ENCODE peak calls at places on chromosome 22, in four cellular contexts. J is K562, O is GM12878, L is HepG2. Q is an unnamed sample.
A peak's percentile ranks its signal among the peaks of the same experiment; 100 is the strongest.

GRCh38 chr22:32660292-32660691 is 141.2 kb upstream of the TIMP3 start:
- DNase-seq in J (peak; percentile 68), O (no peak), L (peak; percentile 78), Q (peak; percentile 83)

GRCh38 chr22:22681221-22681739 is 36.9 kb downstream of the GGTLC2 start:
- DNase-seq in J (peak; percentile 74), O (no peak), L (no peak), Q (no peak)

GRCh38 chr22:37639771-37640590 is 512 bp downstream of the SH3BP1 start:
- DNase-seq in J (peak; percentile 54), O (no peak), L (no peak), Q (no peak)

GRCh38 chr22:27314276-27314807 is 487.2 kb downstream of the MN1 start:
- DNase-seq in J (peak; percentile 72), O (no peak), L (no peak), Q (no peak)

GRCh38 chr22:32830957-32831356 is 29.5 kb downstream of the TIMP3 start:
- DNase-seq in J (no peak), O (no peak), L (no peak), Q (no peak)

GRCh38 chr22:35582861-35583670 is 34.1 kb downstream of the MB start:
- DNase-seq in J (peak; percentile 78), O (peak; percentile 7), L (peak; percentile 59), Q (peak; percentile 91)

GRCh38 chr22:17536269-17536668 is 27.0 kb upstream of the SLC25A18 start:
- DNase-seq in J (no peak), O (no peak), L (no peak), Q (no peak)

GRCh38 chr22:22215659-22216449 is 28.7 kb upstream of the VPREB1 start:
- DNase-seq in J (peak; percentile 41), O (no peak), L (no peak), Q (no peak)

GRCh38 chr22:36901411-36902142 is 11.9 kb upstream of the CSF2RB start:
- DNase-seq in J (peak; percentile 12), O (peak; percentile 90), L (no peak), Q (no peak)

GRCh38 chr22:23514317-23515038 is 65.6 kb downstream of the IGLL1 start:
- DNase-seq in J (no peak), O (no peak), L (no peak), Q (no peak)

GRCh38 chr22:49608228-49608627 is 219.4 kb downstream of the BRD1 start:
- DNase-seq in J (no peak), O (no peak), L (no peak), Q (no peak)

GRCh38 chr22:46508391-46508999 is 28.9 kb downstream of the CELSR1 start:
- DNase-seq in J (no peak), O (no peak), L (no peak), Q (no peak)

GRCh38 chr22:46673677-46674236 is 53.6 kb downstream of the GRAMD4 start:
- DNase-seq in J (no peak), O (no peak), L (no peak), Q (no peak)

GRCh38 chr22:37726240-37726887 is 29.5 kb downstream of the TRIOBP start:
- DNase-seq in J (no peak), O (no peak), L (no peak), Q (no peak)

GRCh38 chr22:28798810-28799124 is 1.6 kb downstream of the XBP1 start:
- DNase-seq in J (no peak), O (no peak), L (no peak), Q (no peak)

GRCh38 chr22:42296381-42296853 is 26.0 kb upstream of the TCF20 start:
- DNase-seq in J (no peak), O (no peak), L (no peak), Q (no peak)

GRCh38 chr22:27711756-27712155 is 89.8 kb downstream of the MN1 start:
- DNase-seq in J (no peak), O (no peak), L (no peak), Q (no peak)

GRCh38 chr22:31085493-31085824 is 4.3 kb downstream of the SMTN start:
- DNase-seq in J (no peak), O (no peak), L (no peak), Q (no peak)

GRCh38 chr22:36329217-36330078 is 58.3 kb downstream of the MYH9 start:
- DNase-seq in J (peak; percentile 71), O (no peak), L (peak; percentile 89), Q (no peak)

GRCh38 chr22:37442537-37442936 is 15.3 kb upstream of the ELFN2 start:
- DNase-seq in J (no peak), O (no peak), L (peak; percentile 18), Q (no peak)

GRCh38 chr22:35426801-35427140 is 26.8 kb downstream of the MCM5 start:
- DNase-seq in J (no peak), O (no peak), L (no peak), Q (no peak)

GRCh38 chr22:33111491-33111890 is 53.3 kb upstream of the SYN3 start:
- DNase-seq in J (no peak), O (no peak), L (no peak), Q (no peak)

GRCh38 chr22:46117206-46118199 is 32.8 kb upstream of the PPARA start:
- DNase-seq in J (no peak), O (no peak), L (no peak), Q (no peak)

GRCh38 chr22:46691571-46691970 is 46.5 kb downstream of the CERK start:
- DNase-seq in J (no peak), O (no peak), L (no peak), Q (no peak)

GRCh38 chr22:31345331-31346254 is 553 bp downstream of the PATZ1 start:
- DNase-seq in J (peak; percentile 91), O (peak; percentile 39), L (peak; percentile 70), Q (peak; percentile 97)

GRCh38 chr22:23053051-23053707 is 17.1 kb upstream of the GNAZ start:
- DNase-seq in J (no peak), O (no peak), L (no peak), Q (no peak)

GRCh38 chr22:40634119-40634903 is 2.2 kb downstream of the MRTFA start:
- DNase-seq in J (no peak), O (no peak), L (no peak), Q (no peak)

GRCh38 chr22:37300551-37301017 is 18.3 kb downstream of the CYTH4 start:
- DNase-seq in J (no peak), O (no peak), L (no peak), Q (no peak)

GRCh38 chr22:24810043-24810749 is 4.2 kb downstream of the SGSM1 start:
- DNase-seq in J (no peak), O (no peak), L (no peak), Q (no peak)
- TF ChIP-seq FOXK2 in J (no peak), O (no peak), L (no peak), Q (no peak)

GRCh38 chr22:19800306-19800705 is 39.7 kb downstream of the TBX1 start:
- DNase-seq in J (no peak), O (no peak), L (no peak), Q (no peak)

GRCh38 chr22:19800761-19801244 is 40.2 kb downstream of the TBX1 start:
- DNase-seq in J (peak; percentile 74), O (no peak), L (peak; percentile 34), Q (no peak)

GRCh38 chr22:19798825-19799224 is 38.2 kb downstream of the TBX1 start:
- DNase-seq in J (no peak), O (no peak), L (no peak), Q (no peak)

GRCh38 chr22:19798320-19798665 is 37.7 kb downstream of the TBX1 start:
- DNase-seq in J (no peak), O (no peak), L (no peak), Q (no peak)

DNA sequence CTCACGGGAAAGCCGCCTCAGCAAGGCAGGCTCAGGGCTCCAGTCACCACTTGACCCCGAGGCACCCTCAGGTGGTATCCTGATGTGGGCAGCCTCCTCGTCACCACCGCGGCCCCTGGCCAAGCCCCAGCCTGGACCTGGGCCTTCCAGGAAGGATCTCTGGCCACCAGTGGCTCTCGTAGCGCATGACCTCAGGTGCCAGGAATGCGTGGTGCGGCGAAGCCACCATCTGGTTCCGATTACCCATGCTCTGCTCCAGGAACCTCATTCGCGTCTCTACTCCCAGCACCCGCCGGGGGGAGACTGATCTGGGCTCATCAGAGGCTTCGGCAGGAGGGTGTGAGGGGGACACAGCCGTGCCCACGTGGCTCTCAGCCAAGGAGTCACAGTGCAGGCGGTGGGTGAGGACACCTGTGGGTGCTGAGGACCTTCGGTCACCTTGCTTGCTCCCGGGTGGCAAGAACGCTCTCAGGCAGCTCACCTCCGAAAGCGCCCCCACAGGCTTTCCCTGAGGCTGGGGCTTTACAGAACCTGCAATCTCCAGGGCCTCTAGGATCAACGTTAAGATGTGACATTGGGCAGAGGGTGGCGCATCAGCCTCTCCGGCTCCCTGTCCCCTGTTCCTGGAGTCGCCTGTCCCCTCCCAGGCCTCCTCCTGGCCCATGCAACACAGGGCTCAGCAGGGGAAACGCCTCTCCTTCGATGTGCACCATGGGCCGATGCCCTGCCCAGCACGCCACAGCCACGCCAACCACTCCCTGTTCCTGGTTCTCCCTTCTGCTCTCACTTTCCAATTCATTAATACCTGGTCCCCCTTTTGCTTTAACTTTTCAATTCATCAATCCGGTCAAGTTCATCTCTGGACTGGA is 39.0 kb downstream of the TBX1 start:
- DNase-seq in J (no peak), O (no peak), L (no peak), Q (no peak)
- TF ChIP-seq FOXK2 in J (no peak), O (no peak), L (no peak), Q (no peak)

GRCh38 chr22:43642319-43642718 is 169.8 kb downstream of the EFCAB6 start:
- DNase-seq in J (no peak), O (no peak), L (no peak), Q (no peak)
- TF ChIP-seq FOXK2 in J (no peak), O (no peak), L (no peak), Q (no peak)

GRCh38 chr22:50620861-50621490 is 7.0 kb downstream of the ARSA start:
- DNase-seq in J (no peak), O (peak; percentile 86), L (peak; percentile 25), Q (no peak)

GRCh38 chr22:50624347-50625130 is 3.4 kb downstream of the ARSA start:
- DNase-seq in J (no peak), O (no peak), L (no peak), Q (no peak)

GRCh38 chr22:50621491-50621880 is 6.5 kb downstream of the ARSA start:
- DNase-seq in J (no peak), O (peak; percentile 69), L (no peak), Q (no peak)

GRCh38 chr22:50621948-50622722 is 5.8 kb downstream of the ARSA start:
- DNase-seq in J (no peak), O (peak; percentile 15), L (no peak), Q (no peak)

GRCh38 chr22:50622723-50623327 is 5.1 kb downstream of the ARSA start:
- DNase-seq in J (no peak), O (no peak), L (peak; percentile 68), Q (no peak)
- TF ChIP-seq FOXK2 in J (no peak), O (no peak), L (no peak), Q (no peak)

GRCh38 chr22:29820941-29821789 is 16.9 kb downstream of the ASCC2 start:
- DNase-seq in J (peak; percentile 88), O (peak; percentile 82), L (peak; percentile 86), Q (no peak)
- TF ChIP-seq FOXK2 in J (peak; percentile 61), O (no peak), L (no peak), Q (no peak)

GRCh38 chr22:39254789-39255298 is 10.1 kb upstream of the PDGFB start:
- DNase-seq in J (no peak), O (peak; percentile 41), L (no peak), Q (no peak)
- TF ChIP-seq FOXK2 in J (no peak), O (no peak), L (no peak), Q (no peak)